ENCODE peak calls at places on chromosomes 5 and 9, in five cellular contexts. H is SK-N-SH, K is HEK293T, L is HepG2, J is K562. N is an unnamed sample.
A peak's percentile ranks its signal among the peaks of the same experiment; 100 is the strongest.

GRCh38 chr9:134191455-134192209 is 27.3 kb upstream of the RNU6ATAC start:
- DNase-seq in L (no peak), H (peak; percentile 18), K (no peak), J (no peak), N (no peak)

GRCh38 chr5:75363111-75363510 is 26.1 kb downstream of the HMGCR start:
- DNase-seq in K (no peak), H (no peak), L (no peak), J (no peak), N (no peak)

GRCh38 chr5:98770911-98771322 is 2.5 kb upstream of the RGMB start:
- DNase-seq in J (no peak), L (no peak), H (peak; percentile 20), K (no peak), N (no peak)

GRCh38 chr9:130239741-130240241 is 25.8 kb upstream of the HMCN2 start:
- DNase-seq in J (no peak), L (no peak), K (no peak), H (no peak), N (peak; percentile 31)

GRCh38 chr9:133762488-133763271 is 24.5 kb upstream of the SARDH start:
- DNase-seq in K (no peak), J (no peak), H (no peak), L (no peak), N (no peak)

GRCh38 chr5:93930098-93930497 is 188.7 kb upstream of the POU5F2 start:
- DNase-seq in J (no peak), L (no peak), K (no peak), H (peak; percentile 40), N (no peak)

GRCh38 chr9:34636791-34637355 is 714 bp downstream of the SIGMAR1 start:
- DNase-seq in L (no peak), J (no peak), K (no peak), H (no peak), N (no peak)

GRCh38 chr9:110900451-110900850 is 137.8 kb downstream of the LPAR1 start:
- DNase-seq in L (no peak), H (no peak), K (no peak), J (no peak), N (no peak)

GRCh38 chr5:147148715-147149114 is 86.1 kb upstream of the STK32A start:
- DNase-seq in L (no peak), J (no peak), K (no peak), H (peak; percentile 34), N (no peak)

GRCh38 chr5:52738095-52738506 is 49.6 kb upstream of the ITGA1 start:
- DNase-seq in J (no peak), L (no peak), K (no peak), H (no peak), N (no peak)

GRCh38 chr5:157247267-157247666 is 18.7 kb upstream of the CYFIP2 start:
- DNase-seq in J (no peak), L (no peak), K (no peak), H (no peak), N (no peak)

GRCh38 chr5:99900302-99900811 is 634.8 kb upstream of the FAM174A start:
- DNase-seq in L (no peak), J (no peak), H (no peak), K (peak; percentile 23), N (no peak)

GRCh38 chr5:172766287-172767104 is 4.5 kb downstream of the DUSP1 start:
- DNase-seq in L (peak; percentile 86), H (no peak), J (no peak), K (no peak), N (no peak)

GRCh38 chr5:142357469-142358090 is 32.8 kb upstream of the SPRY4 start:
- DNase-seq in L (no peak), H (no peak), K (no peak), J (no peak), N (no peak)

GRCh38 chr9:90939367-90939766 is 137.7 kb downstream of the SYK start:
- DNase-seq in K (no peak), J (no peak), L (no peak), H (no peak), N (no peak)

GRCh38 chr9:15999422-16000339 is 446.8 kb downstream of the CCDC171 start:
- DNase-seq in H (peak; percentile 4), K (no peak), L (no peak), J (no peak), N (no peak)

GRCh38 chr9:113519401-113520108 is 56.0 kb downstream of the RGS3 start:
- DNase-seq in K (no peak), H (no peak), J (no peak), L (peak; percentile 33), N (no peak)

GRCh38 chr5:141617682-141618029 is 1.1 kb downstream of the DIAPH1 start:
- DNase-seq in K (peak; percentile 21), H (no peak), L (no peak), J (no peak), N (no peak)

GRCh38 chr9:35563791-35564197 is 41.3 kb upstream of the TESK1 start:
- DNase-seq in K (no peak), L (peak; percentile 63), H (peak; percentile 53), J (peak; percentile 23), N (no peak)

GRCh38 chr5:6576861-6577501 is 55.9 kb downstream of the NSUN2 start:
- DNase-seq in K (peak; percentile 38), H (peak; percentile 74), J (peak; percentile 57), L (peak; percentile 34), N (peak; percentile 4)

GRCh38 chr9:130835441-130836298 is 616 bp downstream of the ABL1 start:
- DNase-seq in K (peak; percentile 57), L (no peak), J (peak; percentile 82), H (peak; percentile 78), N (no peak)

GRCh38 chr9:87238545-87238944 is 259.1 kb upstream of the DAPK1 start:
- DNase-seq in J (no peak), L (no peak), K (no peak), H (no peak), N (no peak)

GRCh38 chr5:136799806-136800372 is 434.5 kb upstream of the TRPC7 start:
- DNase-seq in L (no peak), K (no peak), J (no peak), H (no peak), N (no peak)

GRCh38 chr5:36373527-36374086 is 71.9 kb upstream of the RANBP3L start:
- DNase-seq in J (no peak), L (peak; percentile 62), H (no peak), K (no peak), N (no peak)

GRCh38 chr5:122101636-122102285 is 23.7 kb upstream of the LOX start:
- DNase-seq in L (peak; percentile 23), K (peak; percentile 18), J (peak; percentile 35), H (peak; percentile 23), N (no peak)

GRCh38 chr5:139488269-139488668 is 5.7 kb upstream of the STING1 start:
- DNase-seq in L (no peak), J (peak; percentile 6), K (no peak), H (no peak), N (no peak)

GRCh38 chr5:139481580-139482049 is 943 bp downstream of the STING1 start:
- DNase-seq in L (no peak), J (peak; percentile 34), H (peak; percentile 31), K (no peak), N (no peak)

GRCh38 chr5:139486201-139486600 is 3.6 kb upstream of the STING1 start:
- DNase-seq in H (no peak), J (peak; percentile 3), L (no peak), K (no peak), N (no peak)

GRCh38 chr5:139481122-139481533 is 1.4 kb downstream of the STING1 start:
- DNase-seq in K (no peak), L (no peak), J (peak; percentile 53), H (peak; percentile 11), N (no peak)

GRCh38 chr5:139482050-139482889 is at the start of gene STING1:
- DNase-seq in J (peak; percentile 75), K (no peak), L (peak; percentile 63), H (peak; percentile 66), N (peak; percentile 41)
- TF ChIP-seq FOXM1 in J (no peak), K (no peak), L (no peak), H (no peak), N (no peak)

GRCh38 chr9:128911529-128912035 is 9.2 kb upstream of the PHYHD1 start:
- DNase-seq in L (peak; percentile 80), K (no peak), J (no peak), H (no peak), N (no peak)
- TF ChIP-seq FOXM1 in L (no peak), K (no peak), J (no peak), H (no peak), N (no peak)

GRCh38 chr9:138066049-138066448 is 188.5 kb downstream of the CACNA1B start:
- DNase-seq in J (no peak), H (no peak), K (peak; percentile 33), L (no peak), N (no peak)
- TF ChIP-seq FOXM1 in J (no peak), H (no peak), K (no peak), L (no peak), N (no peak)

DNA sequence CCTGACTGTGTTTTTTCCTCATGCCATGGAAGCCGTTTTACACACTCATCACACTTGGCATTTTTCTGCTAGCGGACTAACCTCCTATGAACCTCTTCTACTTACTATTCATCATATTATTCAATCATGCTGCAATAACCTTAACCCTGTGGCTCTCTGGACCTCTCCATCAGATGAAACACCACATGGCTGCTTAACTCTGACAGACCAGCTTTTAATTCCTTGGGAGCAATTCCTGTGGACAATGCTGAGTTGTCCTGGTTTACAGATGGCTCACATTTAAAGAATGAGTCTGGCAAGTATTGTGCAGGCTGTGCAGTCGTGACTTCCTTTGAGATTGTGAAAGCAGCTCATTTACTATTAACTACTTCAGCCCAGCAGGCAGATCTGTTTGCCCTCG is 9.0 kb downstream of the OR1J1 start:
- DNase-seq in J (no peak), H (no peak), K (no peak), L (no peak), N (no peak)
- TF ChIP-seq FOXM1 in J (no peak), H (no peak), K (no peak), L (no peak), N (no peak)

DNA sequence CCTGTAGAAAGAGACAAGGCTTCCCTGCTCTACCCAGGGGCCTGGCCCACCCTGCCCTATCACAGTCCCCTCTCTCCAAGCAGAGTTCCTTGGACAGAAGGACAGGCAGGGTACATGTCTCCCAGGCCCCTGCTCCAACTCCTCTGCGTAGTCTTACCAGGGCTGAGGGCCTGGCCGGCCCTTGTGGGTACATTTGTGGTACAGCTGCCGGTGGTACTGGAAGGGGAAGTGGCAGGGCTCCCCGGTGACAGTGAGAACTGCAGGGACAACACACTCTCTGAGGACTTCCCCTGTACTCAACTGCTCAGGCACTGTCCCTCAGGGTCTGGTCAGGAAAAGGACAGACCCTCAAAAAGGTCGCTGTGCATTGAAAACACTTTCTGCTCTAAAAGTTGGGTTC is 3.6 kb downstream of the F12 start:
- DNase-seq in L (no peak), J (no peak), H (no peak), K (no peak), N (no peak)
- TF ChIP-seq FOXM1 in L (no peak), J (no peak), H (no peak), K (no peak), N (no peak)

GRCh38 chr5:116571568-116572321 is 2.9 kb downstream of the SEMA6A start:
- DNase-seq in J (no peak), L (peak; percentile 39), K (peak; percentile 19), H (peak; percentile 25), N (no peak)
- TF ChIP-seq FOXM1 in J (no peak), L (no peak), K (no peak), H (no peak), N (no peak)

GRCh38 chr5:117235814-117236213 is 661.2 kb upstream of the SEMA6A start:
- DNase-seq in K (no peak), L (no peak), H (no peak), J (no peak), N (no peak)

GRCh38 chr5:117230375-117230774 is 655.8 kb upstream of the SEMA6A start:
- DNase-seq in K (no peak), H (no peak), L (no peak), J (no peak), N (no peak)
- TF ChIP-seq FOXM1 in K (no peak), H (no peak), L (no peak), J (no peak), N (no peak)

GRCh38 chr9:108478431-108478837 is 377.4 kb downstream of the ACTL7B start:
- DNase-seq in J (no peak), L (no peak), H (no peak), K (no peak), N (no peak)
- TF ChIP-seq FOXM1 in J (no peak), L (no peak), H (peak; percentile 76), K (no peak), N (no peak)

N was measured in GM12878.